ENCODE peak calls at places on chromosome 21, in five cellular contexts. One of them, this sample, is unnamed.

GRCh38 chr21:41530366-41530765 is 22.4 kb upstream of the TMPRSS2 start:
- DNase-seq in pancreas: no peak
- DNase-seq in Caco-2: no peak
- DNase-seq in heart right ventricle: no peak
- DNase-seq in upper lobe of right lung: no peak
- DNase-seq in this sample: no peak

GRCh38 chr21:38824124-38824822 is 18.5 kb downstream of the ETS2 start:
- DNase-seq in pancreas: no peak
- DNase-seq in Caco-2: no peak
- DNase-seq in heart right ventricle: no peak
- DNase-seq in upper lobe of right lung: no peak
- DNase-seq in this sample: no peak

GRCh38 chr21:42564561-42564971 is 50.9 kb downstream of the SLC37A1 start:
- DNase-seq in pancreas: no peak
- DNase-seq in Caco-2: no peak
- DNase-seq in heart right ventricle: no peak
- DNase-seq in upper lobe of right lung: peak; percentile 64
- DNase-seq in this sample: no peak

GRCh38 chr21:45990741-45991605 is 9.4 kb downstream of the COL6A1 start:
- DNase-seq in pancreas: peak; percentile 11
- DNase-seq in Caco-2: no peak
- DNase-seq in heart right ventricle: peak; percentile 3
- DNase-seq in upper lobe of right lung: peak; percentile 61
- DNase-seq in this sample: peak; percentile 8

GRCh38 chr21:41369105-41369914 is 7.5 kb downstream of the MX2 start:
- DNase-seq in pancreas: no peak
- DNase-seq in Caco-2: no peak
- DNase-seq in heart right ventricle: peak; percentile 65
- DNase-seq in upper lobe of right lung: peak; percentile 63
- DNase-seq in this sample: peak; percentile 70

GRCh38 chr21:38567577-38568360 is 69.5 kb upstream of the ERG start:
- DNase-seq in pancreas: no peak
- DNase-seq in Caco-2: no peak
- DNase-seq in heart right ventricle: no peak
- DNase-seq in upper lobe of right lung: no peak
- DNase-seq in this sample: no peak

GRCh38 chr21:34887729-34888568 is 161.2 kb downstream of the RUNX1 start:
- DNase-seq in pancreas: peak; percentile 73
- DNase-seq in Caco-2: peak; percentile 53
- DNase-seq in heart right ventricle: peak; percentile 62
- DNase-seq in upper lobe of right lung: peak; percentile 89
- DNase-seq in this sample: peak; percentile 88

GRCh38 chr21:45592208-45592619 is 50.0 kb upstream of the SLC19A1 start:
- DNase-seq in pancreas: peak; percentile 28
- DNase-seq in Caco-2: no peak
- DNase-seq in heart right ventricle: no peak
- DNase-seq in upper lobe of right lung: peak; percentile 44
- DNase-seq in this sample: peak; percentile 65

DNA sequence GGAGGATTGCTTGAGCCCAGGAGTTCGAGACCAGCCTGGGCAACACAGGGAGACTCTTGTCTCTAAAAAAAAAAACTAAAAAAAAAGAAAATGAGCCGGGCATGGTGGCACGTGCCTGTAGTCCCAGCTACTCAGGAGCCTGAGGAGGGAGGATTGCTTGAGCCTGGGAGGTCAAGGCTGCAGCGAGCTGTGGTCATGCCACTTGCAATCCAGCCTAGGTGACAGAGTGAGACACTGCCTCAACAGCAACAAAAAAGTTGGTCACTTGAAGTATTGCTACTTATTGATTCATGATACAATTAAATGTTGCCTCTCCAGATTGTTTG is 57.9 kb upstream of the CXADR start:
- DNase-seq in pancreas: no peak
- DNase-seq in Caco-2: no peak
- DNase-seq in heart right ventricle: no peak
- DNase-seq in upper lobe of right lung: no peak
- DNase-seq in this sample: no peak
- H3K4me3 ChIP-seq in pancreas: no peak overlapping the region
- H3K4me3 ChIP-seq in Caco-2: peak overlapping the region; percentile 15
- H3K4me3 ChIP-seq in heart right ventricle: no peak overlapping the region
- H3K4me3 ChIP-seq in upper lobe of right lung: no peak overlapping the region
- H3K4me3 ChIP-seq in this sample: no peak overlapping the region

GRCh38 chr21:44571844-44572782 is 1.4 kb upstream of the KRTAP10-4 start:
- DNase-seq in pancreas: no peak
- DNase-seq in Caco-2: no peak
- DNase-seq in heart right ventricle: no peak
- DNase-seq in upper lobe of right lung: peak; percentile 56
- DNase-seq in this sample: no peak

GRCh38 chr21:44572959-44573583 is 458 bp upstream of the KRTAP10-4 start:
- DNase-seq in pancreas: no peak
- DNase-seq in Caco-2: no peak
- DNase-seq in heart right ventricle: no peak
- DNase-seq in upper lobe of right lung: peak; percentile 45
- DNase-seq in this sample: no peak

GRCh38 chr21:44575307-44576024 is 1.9 kb downstream of the KRTAP10-4 start:
- DNase-seq in pancreas: no peak
- DNase-seq in Caco-2: no peak
- DNase-seq in heart right ventricle: no peak
- DNase-seq in upper lobe of right lung: no peak
- DNase-seq in this sample: no peak

GRCh38 chr21:44576025-44576420 is 2.5 kb downstream of the KRTAP10-4 start:
- DNase-seq in pancreas: no peak
- DNase-seq in Caco-2: no peak
- DNase-seq in heart right ventricle: no peak
- DNase-seq in upper lobe of right lung: no peak
- DNase-seq in this sample: no peak

GRCh38 chr21:44574457-44575306 is 1.2 kb downstream of the KRTAP10-4 start:
- DNase-seq in pancreas: no peak
- DNase-seq in Caco-2: peak; percentile 32
- DNase-seq in heart right ventricle: no peak
- DNase-seq in upper lobe of right lung: peak; percentile 47
- DNase-seq in this sample: no peak
- H3K27me3 ChIP-seq in pancreas: no peaks in the 10 kb centered on the region
- H3K27me3 ChIP-seq in Caco-2: no peaks in the 10 kb centered on the region
- H3K27me3 ChIP-seq in heart right ventricle: peaks cover 27% of the 10 kb centered on the region
- H3K27me3 ChIP-seq in upper lobe of right lung: no peaks in the 10 kb centered on the region
- H3K27me3 ChIP-seq in this sample: no peaks in the 10 kb centered on the region

GRCh38 chr21:26845066-26845749 is at the start of gene ADAMTS1:
- DNase-seq in pancreas: peak; percentile 89
- DNase-seq in Caco-2: no peak
- DNase-seq in heart right ventricle: peak; percentile 94
- DNase-seq in upper lobe of right lung: peak; percentile 88
- DNase-seq in this sample: no peak
- TF ChIP-seq CTCF in pancreas: no peak
- TF ChIP-seq CTCF in Caco-2: no peak
- TF ChIP-seq CTCF in heart right ventricle: no peak
- TF ChIP-seq CTCF in upper lobe of right lung: peak; percentile 23
- TF ChIP-seq CTCF in this sample: no peak

DNA sequence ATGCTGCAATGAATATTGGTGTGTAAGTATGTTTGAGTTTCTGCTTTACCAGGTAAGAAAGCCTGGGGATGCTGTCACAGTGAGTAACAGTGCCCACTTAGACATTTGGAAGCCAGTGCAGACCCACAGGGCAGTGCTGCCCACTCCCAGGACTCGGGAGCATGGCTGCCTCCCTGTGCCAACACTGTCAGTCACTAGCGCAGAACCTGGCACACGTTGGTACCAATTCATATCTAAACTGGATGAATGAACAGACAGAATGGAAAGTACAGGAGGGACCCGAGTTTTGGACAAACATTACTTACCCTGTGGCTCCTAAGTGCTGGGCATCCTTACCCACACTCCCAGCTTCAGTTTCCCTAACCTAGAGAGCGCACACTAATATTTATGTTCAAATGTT is 1.6 kb upstream of the EVA1C start:
- DNase-seq in pancreas: no peak
- DNase-seq in Caco-2: no peak
- DNase-seq in heart right ventricle: no peak
- DNase-seq in upper lobe of right lung: no peak
- DNase-seq in this sample: no peak
- H3K4me3 ChIP-seq in pancreas: peak overlapping the region; percentile 79
- H3K4me3 ChIP-seq in Caco-2: no peak overlapping the region
- H3K4me3 ChIP-seq in heart right ventricle: peak overlapping the region; percentile 58
- H3K4me3 ChIP-seq in upper lobe of right lung: peak overlapping the region; percentile 80
- H3K4me3 ChIP-seq in this sample: no peak overlapping the region

DNA sequence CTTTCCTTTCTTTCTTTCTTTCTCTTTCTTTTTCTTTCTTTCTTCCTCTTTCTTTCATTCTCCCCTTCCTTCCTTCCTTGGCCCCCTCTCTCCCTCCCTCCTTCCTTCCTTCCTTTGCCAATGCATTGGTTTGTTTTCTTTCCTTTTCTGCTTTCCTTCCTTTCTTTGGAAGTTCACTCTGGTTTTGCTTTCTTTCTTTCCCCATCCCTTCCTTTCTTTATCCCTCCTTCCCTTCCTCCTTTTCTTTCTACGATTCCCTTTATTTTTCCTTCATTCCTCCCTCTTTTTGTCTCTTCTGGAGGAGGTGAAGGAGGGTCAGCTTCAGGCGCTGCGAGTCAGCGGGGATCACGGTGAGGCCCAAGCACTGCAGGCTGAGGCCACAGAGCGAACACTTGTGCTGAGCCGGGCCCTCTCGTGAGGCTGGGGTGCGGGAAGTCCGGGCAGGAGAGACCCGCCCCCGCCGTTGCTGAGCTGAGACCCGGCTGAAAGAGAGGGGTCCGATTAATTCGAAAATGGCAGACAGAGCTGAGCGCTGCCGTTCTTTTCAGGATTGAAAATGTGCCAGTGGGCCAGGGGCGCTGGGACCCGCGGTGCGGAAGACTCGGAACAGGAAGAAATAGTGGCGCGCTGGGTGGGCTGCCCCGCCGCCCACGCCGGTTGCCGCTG is 1.5 kb downstream of the SIM2 start:
- DNase-seq in pancreas: no peak
- DNase-seq in Caco-2: peak; percentile 27
- DNase-seq in heart right ventricle: no peak
- DNase-seq in upper lobe of right lung: no peak
- DNase-seq in this sample: no peak
- H3K27me3 ChIP-seq in pancreas: peaks cover 13% of the 10 kb centered on the region
- H3K27me3 ChIP-seq in Caco-2: no peaks in the 10 kb centered on the region
- H3K27me3 ChIP-seq in heart right ventricle: peaks cover 100% of the 10 kb centered on the region
- H3K27me3 ChIP-seq in upper lobe of right lung: peaks cover 100% of the 10 kb centered on the region
- H3K27me3 ChIP-seq in this sample: peaks cover 11% of the 10 kb centered on the region

GRCh38 chr21:36428789-36429671 is 43.8 kb downstream of the CHAF1B start:
- DNase-seq in pancreas: no peak
- DNase-seq in Caco-2: no peak
- DNase-seq in heart right ventricle: no peak
- DNase-seq in upper lobe of right lung: no peak
- DNase-seq in this sample: no peak
- TF ChIP-seq CTCF in pancreas: no peak
- TF ChIP-seq CTCF in Caco-2: no peak
- TF ChIP-seq CTCF in heart right ventricle: no peak
- TF ChIP-seq CTCF in upper lobe of right lung: no peak
- TF ChIP-seq CTCF in this sample: no peak